ENCODE peak calls at places on chromosomes 6 and 20, in ten cellular contexts. Q is activated naive CD8-positive, alpha-beta T cell treated with anti-CD3 and anti-CD28 coated beads for 36 hours; O is cardiac septum; X is Calu3; L is stimulated activated CD8-positive, alpha-beta memory T cell treated with anti-CD3 and anti-CD28 coated beads, Interleukin-12 subunit alpha, Interleukin-12 subunit beta, amount 100 ng/mL, for 1 hour; B is left cardiac atrium; S is occipital lobe; U is activated T-cell treated with anti-CD3 and anti-CD28 coated beads for 4 hours; N is mucosa of descending colon; Z is heart right ventricle. Y is an unnamed sample.
A peak's percentile ranks its signal among the peaks of the same experiment; 100 is the strongest.

GRCh38 chr6:114049367-114049966 is 78.5 kb upstream of the HDAC2 start:
- DNase-seq in Z (no peak), S (no peak), N (no peak), L (no peak), U (no peak), B (no peak), Q (no peak), X (peak; percentile 34), O (no peak), Y (no peak)

GRCh38 chr20:41989935-41990635 is 371.9 kb upstream of the CHD6 start:
- DNase-seq in L (no peak), U (no peak), Z (no peak), B (no peak), X (no peak), O (no peak), Q (no peak), N (no peak), S (no peak), Y (no peak)

GRCh38 chr6:45432944-45433343 is 55.2 kb upstream of the SUPT3H start:
- DNase-seq in L (no peak), X (no peak), S (no peak), N (no peak), Z (no peak), U (no peak), B (no peak), Q (no peak), O (no peak), Y (peak; percentile 89)

GRCh38 chr6:140485740-140486467 is 1111.5 kb upstream of the CITED2 start:
- DNase-seq in X (peak; percentile 21), Z (no peak), N (no peak), L (no peak), S (no peak), Q (no peak), O (no peak), U (no peak), B (peak; percentile 36), Y (peak; percentile 86)

GRCh38 chr6:1636971-1637871 is 27.5 kb downstream of the FOXC1 start:
- DNase-seq in Z (no peak), B (no peak), O (no peak), X (peak; percentile 60), Q (no peak), S (no peak), L (no peak), N (no peak), U (no peak), Y (peak; percentile 78)

GRCh38 chr6:84805145-84805544 is 40.7 kb upstream of the TBX18 start:
- DNase-seq in Z (no peak), L (no peak), U (no peak), O (no peak), X (no peak), N (no peak), Q (no peak), B (no peak), S (no peak), Y (peak; percentile 29)

GRCh38 chr20:50580016-50580747 is 70.0 kb downstream of the PTPN1 start:
- DNase-seq in B (peak; percentile 74), S (no peak), L (peak; percentile 27), Z (peak; percentile 71), Q (peak; percentile 42), O (peak; percentile 77), U (peak; percentile 36), N (no peak), X (peak; percentile 86), Y (peak; percentile 77)

GRCh38 chr6:73309784-73310502 is 44.1 kb downstream of the DPPA5 start:
- DNase-seq in Z (peak; percentile 60), X (peak; percentile 74), Q (peak; percentile 73), B (peak; percentile 73), U (peak; percentile 28), N (peak; percentile 76), O (peak; percentile 82), S (peak; percentile 41), L (peak; percentile 26), Y (peak; percentile 59)

GRCh38 chr6:28693033-28693750 is 167.5 kb downstream of the GPX5 start:
- DNase-seq in X (no peak), O (no peak), Q (no peak), N (no peak), L (no peak), B (no peak), S (no peak), U (no peak), Z (no peak), Y (no peak)